ENCODE peak calls at places on chromosome 2, in five cellular contexts. O is uterus, S is A549, U is tibial artery, K is thoracic aorta. M is an unnamed sample. For H3K4me1, the result is how much of the 10 kb centered on the place peaks cover.

GRCh38 chr2:136010126-136010525 is 24.7 kb upstream of the DARS1 start:
- DNase-seq in O (no peak), S (no peak), U (no peak), K (no peak), M (no peak)

GRCh38 chr2:85649201-85650190 is 18.5 kb downstream of the SFTPB start:
- DNase-seq in O (no peak), S (peak), U (no peak), K (no peak), M (no peak)

GRCh38 chr2:95059656-95060370 is 34.3 kb downstream of the MAL start:
- DNase-seq in O (no peak), S (no peak), U (no peak), K (no peak), M (no peak)

GRCh38 chr2:238141541-238142318 is 3.3 kb downstream of the KLHL30 start:
- DNase-seq in O (no peak), S (peak), U (no peak), K (no peak), M (peak)

GRCh38 chr2:65071499-65072180 is 15.4 kb downstream of the CEP68 start:
- DNase-seq in O (peak), S (peak), U (no peak), K (no peak), M (no peak)

GRCh38 chr2:35978218-35978617 is 377.4 kb upstream of the CRIM1 start:
- DNase-seq in O (no peak), S (no peak), U (no peak), K (no peak), M (no peak)

GRCh38 chr2:64000630-64001381 is 18.4 kb downstream of the VPS54 start:
- DNase-seq in O (no peak), S (peak), U (no peak), K (no peak), M (no peak)

GRCh38 chr2:181947273-181947672 is 38.4 kb upstream of the PPP1R1C start:
- DNase-seq in O (no peak), S (no peak), U (no peak), K (no peak), M (no peak)

GRCh38 chr2:60341151-60341550 is 212.3 kb downstream of the BCL11A start:
- DNase-seq in O (no peak), S (no peak), U (no peak), K (no peak), M (no peak)

GRCh38 chr2:64434039-64434657 is 19.8 kb upstream of the LGALSL start:
- DNase-seq in O (no peak), S (no peak), U (no peak), K (no peak), M (no peak)

GRCh38 chr2:10449838-10450691 is 1.9 kb upstream of the ODC1 start:
- DNase-seq in O (no peak), S (peak), U (no peak), K (no peak), M (no peak)

GRCh38 chr2:82789886-82790276 is 1669.2 kb downstream of the SUCLG1 start:
- DNase-seq in O (no peak), S (no peak), U (no peak), K (no peak), M (no peak)

GRCh38 chr2:54722641-54723299 is 692 bp upstream of the EML6 start:
- DNase-seq in O (no peak), S (peak), U (no peak), K (no peak), M (no peak)

GRCh38 chr2:165674780-165675179 is 119.3 kb downstream of the GALNT3 start:
- DNase-seq in O (no peak), S (peak), U (no peak), K (no peak), M (no peak)

GRCh38 chr2:171862501-171862900 is 31.5 kb downstream of the SLC25A12 start:
- DNase-seq in O (no peak), S (no peak), U (no peak), K (no peak), M (no peak)

GRCh38 chr2:162840598-162841246 is 2.2 kb upstream of the KCNH7 start:
- DNase-seq in O (no peak), S (peak), U (peak), K (no peak), M (no peak)

GRCh38 chr2:15243762-15244161 is 317.4 kb downstream of the NBAS start:
- DNase-seq in O (no peak), S (peak), U (no peak), K (no peak), M (no peak)

GRCh38 chr2:191701696-191702095 is 23.8 kb downstream of the NABP1 start:
- DNase-seq in O (no peak), S (no peak), U (no peak), K (no peak), M (no peak)

GRCh38 chr2:186575302-186575701 is 14.6 kb upstream of the ITGAV start:
- DNase-seq in O (peak), S (peak), U (peak), K (peak), M (no peak)

GRCh38 chr2:18993756-18994155 is 364.7 kb downstream of the OSR1 start:
- DNase-seq in O (no peak), S (no peak), U (no peak), K (no peak), M (no peak)

GRCh38 chr2:20868377-20868776 is 45.5 kb upstream of the LDAH start:
- DNase-seq in O (no peak), S (no peak), U (no peak), K (no peak), M (no peak)

GRCh38 chr2:154814856-154815255 is 116.4 kb downstream of the KCNJ3 start:
- DNase-seq in O (no peak), S (no peak), U (no peak), K (no peak), M (no peak)

GRCh38 chr2:191155608-191156071 is 4.8 kb upstream of the STAT4 start:
- DNase-seq in O (no peak), S (peak), U (no peak), K (no peak), M (no peak)

GRCh38 chr2:173943139-173943538 is 22.0 kb downstream of the SP3 start:
- DNase-seq in O (no peak), S (no peak), U (no peak), K (no peak), M (no peak)
- H3K4me1 ChIP-seq in O (under half), S (under half), U (half or more), K (half or more), M (half or more)

GRCh38 chr2:161165811-161166210 is 5.6 kb downstream of the TANK start:
- DNase-seq in O (no peak), S (no peak), U (no peak), K (no peak), M (no peak)
- H3K4me3 ChIP-seq in O (no peak), S (no peak), U (no peak), K (no peak), M (no peak)

GRCh38 chr2:16652296-16653082 is 13.1 kb downstream of the CYRIA start:
- DNase-seq in O (no peak), S (no peak), U (no peak), K (no peak), M (no peak)
- H3K4me1 ChIP-seq in O (under half), S (under half), U (under half), K (half or more), M (half or more)

DNA sequence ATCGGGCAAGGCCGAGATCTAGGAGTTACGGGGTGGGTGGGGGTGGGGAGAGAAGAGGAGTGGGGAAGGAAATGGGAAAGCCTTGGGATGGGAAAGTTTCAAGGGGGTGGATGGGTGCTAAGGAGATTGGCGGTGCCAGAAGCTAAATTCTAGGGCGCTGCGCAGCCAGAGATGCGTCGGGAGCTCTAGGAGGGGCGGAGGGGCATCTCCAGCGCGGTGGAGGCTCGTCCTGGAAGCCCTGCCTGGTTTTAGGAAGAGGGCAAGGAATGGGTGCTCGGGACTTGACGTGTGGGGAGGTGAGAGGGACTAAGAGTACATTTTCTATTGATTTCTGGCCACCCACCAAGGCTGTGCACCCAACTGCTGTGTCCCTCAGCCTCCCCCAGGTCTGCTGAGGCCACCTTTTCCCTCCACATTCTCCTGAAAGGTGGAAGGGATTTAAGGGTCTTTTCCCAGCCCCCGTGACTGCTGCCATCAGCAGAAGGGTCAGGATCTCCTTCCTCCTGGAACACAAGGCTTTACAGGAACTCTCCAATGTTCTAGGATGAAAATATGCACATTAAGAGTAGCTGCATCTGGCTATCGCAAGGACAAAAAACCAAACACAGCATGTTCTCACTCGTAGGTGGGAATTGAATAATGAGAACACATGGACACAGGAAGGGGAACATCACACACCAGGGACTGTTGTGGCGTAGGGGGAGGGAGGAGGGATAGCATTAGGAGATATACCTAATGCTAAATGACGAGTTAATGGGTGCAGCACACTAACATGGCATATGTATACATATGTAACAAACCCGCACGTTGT is 1.4 kb downstream of the C2orf72 start:
- DNase-seq in O (no peak), S (no peak), U (no peak), K (no peak), M (no peak)
- H3K4me3 ChIP-seq in O (no peak), S (peak), U (no peak), K (no peak), M (peak)

DNA sequence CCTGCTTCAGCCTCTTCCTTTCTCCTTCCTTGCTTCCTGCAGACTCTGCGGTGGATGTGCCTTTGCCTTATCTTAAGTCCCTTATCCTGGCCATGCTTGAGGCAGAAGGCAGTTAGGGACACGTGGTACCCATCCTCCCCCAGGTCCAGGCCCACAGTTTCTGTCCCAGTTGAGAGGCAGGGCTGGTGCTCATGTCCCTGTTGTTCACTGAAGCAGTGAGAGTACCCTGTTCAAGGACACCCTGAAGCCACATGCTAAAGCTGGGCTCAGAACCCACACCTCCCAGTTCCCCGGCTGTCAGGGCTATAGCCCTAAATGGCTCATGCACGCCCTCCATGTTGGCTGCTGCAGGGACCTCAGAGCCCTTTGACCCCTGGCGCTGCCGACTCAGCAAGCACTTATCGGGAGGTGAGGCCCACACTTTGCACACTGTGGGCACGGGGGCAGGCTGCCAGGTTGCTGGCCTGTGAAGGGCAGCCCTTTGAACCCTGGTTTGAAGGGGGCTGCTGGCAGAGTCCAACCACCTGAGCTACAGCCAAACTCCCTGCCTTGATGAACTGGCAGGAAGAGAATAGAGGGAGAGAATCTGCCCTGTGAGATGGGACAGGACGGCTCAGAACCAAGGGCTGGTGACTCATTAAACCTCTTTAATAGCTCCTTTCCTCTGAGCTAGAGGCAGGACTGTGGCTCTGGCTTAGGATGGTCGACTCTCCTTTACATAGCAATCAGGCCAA is 6.3 kb downstream of the KHK start:
- DNase-seq in O (no peak), S (no peak), U (no peak), K (no peak), M (no peak)
- H3K4me1 ChIP-seq in O (under half), S (under half), U (under half), K (under half), M (under half)

DNA sequence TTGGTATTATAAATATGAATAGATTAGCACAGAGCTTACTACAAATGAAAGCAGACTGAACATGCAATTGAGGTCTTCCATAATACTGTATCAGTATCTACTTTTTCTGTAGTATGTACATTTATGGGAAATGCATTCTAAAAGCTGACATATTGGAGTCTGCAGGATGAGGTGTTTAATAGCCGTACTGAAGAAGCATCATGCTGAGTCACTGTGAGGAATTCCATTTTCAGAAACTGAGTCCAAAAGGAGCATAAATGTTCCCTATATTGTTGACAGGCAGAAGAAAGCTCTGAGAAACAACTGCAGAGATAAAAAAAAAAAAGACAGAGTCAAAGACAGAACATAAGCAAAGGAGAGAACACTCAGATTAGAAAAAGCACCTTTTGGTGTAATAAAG is 366.7 kb upstream of the SPHKAP start:
- DNase-seq in O (no peak), S (no peak), U (no peak), K (no peak), M (no peak)
- H3K4me3 ChIP-seq in O (no peak), S (no peak), U (no peak), K (no peak), M (no peak)

GRCh38 chr2:47073641-47074040 is 81.5 kb downstream of the STPG4 start:
- DNase-seq in O (no peak), S (no peak), U (no peak), K (no peak), M (peak)

GRCh38 chr2:47076126-47076506 is 79.0 kb downstream of the STPG4 start:
- DNase-seq in O (no peak), S (no peak), U (no peak), K (no peak), M (no peak)

GRCh38 chr2:47075361-47076125 is 79.6 kb downstream of the STPG4 start:
- DNase-seq in O (no peak), S (peak), U (no peak), K (no peak), M (no peak)

GRCh38 chr2:47073217-47073616 is 81.9 kb downstream of the STPG4 start:
- DNase-seq in O (no peak), S (no peak), U (no peak), K (no peak), M (no peak)

GRCh38 chr2:47074691-47075090 is 80.4 kb downstream of the STPG4 start:
- DNase-seq in O (no peak), S (no peak), U (no peak), K (no peak), M (no peak)
- H3K4me1 ChIP-seq in O (under half), S (half or more), U (half or more), K (half or more), M (half or more)

M was measured in left ventricle myocardium inferior.